ENCODE peak calls at places on chromosomes 4 and X, in four cellular contexts. W is mesendoderm, R is H9, V is H1. E is an unnamed sample.

GRCh38 chrX:131677655-131678628 is 134.1 kb downstream of the OR13H1 start:
- DNase-seq in W (peak), R (peak), V (peak), E (peak)

GRCh38 chrX:24264383-24264782 is 49.5 kb downstream of the SUPT20HL2 start:
- DNase-seq in W (no peak), R (no peak), V (no peak), E (peak)

GRCh38 chr4:90030953-90031352 is 96.2 kb upstream of the CCSER1 start:
- DNase-seq in W (peak), R (peak), V (peak), E (no peak)

GRCh38 chrX:10415704-10416001 is 204.7 kb downstream of the MID1 start:
- DNase-seq in W (no peak), R (no peak), V (no peak), E (peak)

GRCh38 chr4:102169345-102169744 is 175.9 kb downstream of the SLC39A8 start:
- DNase-seq in W (peak), R (peak), V (no peak), E (no peak)

GRCh38 chr4:6773106-6773505 is 9.4 kb upstream of the KIAA0232 start:
- DNase-seq in W (no peak), R (no peak), V (no peak), E (peak)

GRCh38 chrX:63754141-63754859 is 30.7 kb downstream of the ARHGEF9 start:
- DNase-seq in W (no peak), R (peak), V (no peak), E (peak)

GRCh38 chrX:120428309-120428708 is 40.8 kb downstream of the LAMP2 start:
- DNase-seq in W (peak), R (no peak), V (no peak), E (no peak)

GRCh38 chrX:130111935-130112221 is 1.6 kb upstream of the ELF4 start:
- DNase-seq in W (no peak), R (no peak), V (no peak), E (no peak)

GRCh38 chrX:108312011-108312410 is 126.2 kb downstream of the COL4A6 start:
- DNase-seq in W (no peak), R (no peak), V (no peak), E (peak)

GRCh38 chr4:126583509-126583908 is 1049.2 kb upstream of the INTU start:
- DNase-seq in W (peak), R (peak), V (no peak), E (peak)

GRCh38 chr4:80094191-80094590 is 21.2 kb upstream of the ANTXR2 start:
- DNase-seq in W (no peak), R (no peak), V (no peak), E (peak)

GRCh38 chrX:80578518-80579105 is 158.4 kb downstream of the TENT5D start:
- DNase-seq in W (peak), R (no peak), V (no peak), E (peak)

GRCh38 chr4:14196141-14196540 is 568.6 kb upstream of the BOD1L1 start:
- DNase-seq in W (peak), R (peak), V (peak), E (peak)

GRCh38 chr4:83267121-83267834 is 17.3 kb downstream of the COQ2 start:
- DNase-seq in W (no peak), R (no peak), V (no peak), E (peak)

GRCh38 chr4:24053906-24054305 is 164.1 kb upstream of the PPARGC1A start:
- DNase-seq in W (no peak), R (no peak), V (no peak), E (peak)

GRCh38 chr4:153154010-153154975 is 50.0 kb upstream of the TRIM2 start:
- DNase-seq in W (no peak), R (no peak), V (no peak), E (peak)

GRCh38 chr4:128328106-128328505 is 40.5 kb upstream of the PGRMC2 start:
- DNase-seq in W (no peak), R (no peak), V (no peak), E (no peak)

GRCh38 chr4:130393246-130394041 is 1297.5 kb downstream of the C4orf33 start:
- DNase-seq in W (no peak), R (no peak), V (no peak), E (peak)

GRCh38 chr4:6750302-6751221 is 32.0 kb upstream of the KIAA0232 start:
- DNase-seq in W (no peak), R (no peak), V (no peak), E (no peak)

GRCh38 chr4:54384563-54384962 is 155.5 kb downstream of the PDGFRA start:
- DNase-seq in W (peak), R (no peak), V (no peak), E (peak)

GRCh38 chr4:111952708-111953107 is 192.5 kb upstream of the FAM241A start:
- DNase-seq in W (no peak), R (no peak), V (no peak), E (no peak)

GRCh38 chrX:28639502-28639901 is 52.3 kb downstream of the IL1RAPL1 start:
- DNase-seq in W (no peak), R (no peak), V (no peak), E (peak)

GRCh38 chr4:26048378-26048882 is 134.4 kb downstream of the SMIM20 start:
- DNase-seq in W (no peak), R (no peak), V (no peak), E (peak)

GRCh38 chrX:154748712-154749339 is 2.1 kb downstream of the GAB3 start:
- DNase-seq in W (peak), R (no peak), V (no peak), E (peak)

GRCh38 chr4:185640809-185641675 is 105.7 kb upstream of the PDLIM3 start:
- DNase-seq in W (peak), R (no peak), V (no peak), E (peak)

GRCh38 chr4:185638093-185638492 is 102.8 kb upstream of the PDLIM3 start:
- DNase-seq in W (no peak), R (no peak), V (no peak), E (no peak)

GRCh38 chr4:156889616-156890594 is 81.7 kb downstream of the PDGFC start:
- DNase-seq in W (no peak), R (no peak), V (no peak), E (peak)

GRCh38 chr4:141375855-141376254 is 155.2 kb downstream of the ZNF330 start:
- DNase-seq in W (peak), R (peak), V (peak), E (peak)

GRCh38 chr4:87005369-87005689 is 70.5 kb downstream of the AFF1 start:
- DNase-seq in W (no peak), R (no peak), V (no peak), E (no peak)

GRCh38 chr4:7547368-7548040 is 112.8 kb upstream of the PSAPL1 start:
- DNase-seq in W (no peak), R (no peak), V (no peak), E (peak)

GRCh38 chrX:140794642-140795041 is 85.1 kb downstream of the LINC00632 start:
- DNase-seq in W (no peak), R (no peak), V (no peak), E (no peak)

GRCh38 chr4:165312506-165312905 is 15.0 kb upstream of the MSMO1 start:
- DNase-seq in W (no peak), R (no peak), V (no peak), E (peak)

GRCh38 chrX:10620121-10620699 is at the start of gene MID1:
- DNase-seq in W (peak), R (peak), V (no peak), E (peak)

GRCh38 chrX:13888284-13888683 is 71.4 kb upstream of the GPM6B start:
- DNase-seq in W (no peak), R (no peak), V (no peak), E (no peak)

GRCh38 chr4:26061248-26061986 is 147.4 kb downstream of the SMIM20 start:
- DNase-seq in W (peak), R (peak), V (peak), E (peak)

GRCh38 chrX:38806054-38806389 is 4.8 kb downstream of the MID1IP1 start:
- DNase-seq in W (no peak), R (no peak), V (no peak), E (no peak)

GRCh38 chrX:69305333-69306062 is 140.2 kb upstream of the PJA1 start:
- DNase-seq in W (peak), R (peak), V (peak), E (no peak)

GRCh38 chr4:74823194-74823593 is 28.9 kb upstream of the BTC start:
- DNase-seq in W (no peak), R (no peak), V (no peak), E (no peak)

GRCh38 chrX:112359906-112360305 is 277.3 kb upstream of the TRPC5 start:
- DNase-seq in W (no peak), R (no peak), V (no peak), E (peak)

GRCh38 chr4:10625130-10625529 is 59.4 kb downstream of the CLNK start:
- DNase-seq in W (no peak), R (no peak), V (no peak), E (no peak)
- H4K5ac ChIP-seq in W (no peak), R (no peak), V (no peak), E (no peak)

GRCh38 chr4:56575820-56576429 is 70.3 kb downstream of the ARL9 start:
- DNase-seq in W (peak), R (no peak), V (no peak), E (peak)

GRCh38 chr4:56570041-56570440 is 64.5 kb downstream of the ARL9 start:
- DNase-seq in W (no peak), R (no peak), V (no peak), E (peak)
- H3K18ac ChIP-seq in W (no peak), R (no peak), V (no peak), E (no peak)

GRCh38 chr4:42729505-42730237 is 72.8 kb upstream of the ATP8A1 start:
- DNase-seq in W (no peak), R (no peak), V (no peak), E (no peak)
- H4K5ac ChIP-seq in W (no peak), R (no peak), V (no peak), E (no peak)

DNA sequence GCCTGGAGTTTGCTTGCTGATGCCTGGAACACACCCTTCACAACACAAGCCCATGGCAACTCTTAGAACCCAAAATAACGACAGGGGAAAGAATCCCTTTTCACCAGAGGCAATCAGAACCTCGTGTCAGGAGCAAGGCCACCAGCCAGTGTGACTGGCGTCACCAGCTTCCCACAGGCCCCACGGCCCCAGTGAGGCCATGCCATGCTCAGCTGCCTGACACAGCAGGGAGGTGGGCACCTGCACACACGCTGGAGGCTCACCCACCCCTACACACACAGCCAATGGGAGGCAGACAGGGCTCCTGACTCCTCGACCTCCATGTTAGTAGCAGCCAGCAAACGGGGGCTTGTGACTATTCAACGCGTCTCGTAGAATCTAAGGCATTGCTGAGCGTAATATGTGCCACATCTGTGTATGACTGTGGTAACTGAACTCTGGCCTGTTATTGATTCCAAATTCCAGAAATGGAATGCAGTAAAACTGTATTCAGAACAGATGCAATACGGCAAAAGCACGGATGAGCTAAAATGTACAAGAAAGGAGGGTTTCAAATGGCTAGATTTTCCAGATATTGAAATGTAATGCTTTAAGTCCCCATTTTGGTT is 28.5 kb downstream of the RNF212 start:
- DNase-seq in W (no peak), R (peak), V (no peak), E (no peak)
- H3K18ac ChIP-seq in W (no peak), R (no peak), V (no peak), E (no peak)

GRCh38 chr4:182291597-182291996 is 48.4 kb downstream of the TENM3 start:
- DNase-seq in W (no peak), R (no peak), V (no peak), E (no peak)
- H4K5ac ChIP-seq in W (no peak), R (no peak), V (no peak), E (no peak)

GRCh38 chrX:40462797-40463196 is 118.0 kb upstream of the ATP6AP2 start:
- DNase-seq in W (no peak), R (no peak), V (no peak), E (no peak)

GRCh38 chrX:40459576-40460158 is 121.1 kb upstream of the ATP6AP2 start:
- DNase-seq in W (no peak), R (peak), V (no peak), E (no peak)

GRCh38 chrX:40465735-40466551 is 114.8 kb upstream of the ATP6AP2 start:
- DNase-seq in W (no peak), R (no peak), V (no peak), E (no peak)

DNA sequence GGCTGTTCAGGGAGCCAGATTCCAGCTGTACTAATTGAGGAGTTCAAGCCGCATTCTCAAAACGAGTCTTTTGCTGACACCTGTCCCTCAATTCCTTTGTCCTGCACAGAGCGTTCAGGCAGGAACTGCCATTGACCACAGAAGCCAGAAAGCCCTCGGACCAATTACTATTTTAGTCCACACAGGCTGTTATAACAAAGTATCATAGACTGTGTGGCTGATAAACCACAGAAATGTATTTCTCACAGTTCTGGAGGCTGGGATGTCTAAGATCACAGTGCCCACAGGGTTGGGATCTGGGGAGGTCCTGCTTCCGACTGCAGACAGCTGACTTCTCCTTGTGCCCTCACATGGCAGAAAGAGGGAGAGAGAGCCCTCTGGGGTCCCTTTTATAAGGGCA is 119.8 kb upstream of the ATP6AP2 start:
- DNase-seq in W (no peak), R (no peak), V (no peak), E (no peak)
- H3K18ac ChIP-seq in W (no peak), R (no peak), V (no peak), E (no peak)

GRCh38 chr4:19248023-19248422 is 1003.7 kb upstream of the SLIT2 start:
- DNase-seq in W (no peak), R (no peak), V (no peak), E (no peak)
- H4K5ac ChIP-seq in W (no peak), R (no peak), V (no peak), E (no peak)